ENCODE peak calls at places on chromosomes 2 and 18, in ten cellular contexts. I is lung; S is stimulated activated CD8-positive, alpha-beta memory T cell treated with anti-CD3 and anti-CD28 coated beads, Interleukin-7, amount 100 ng/mL, for 4 hours; G is M059J; B is A549; T is activated CD4-positive, alpha-beta T cell treated with anti-CD3 and anti-CD28 coated beads, Interleukin-2, amount 10 ng/mL, durations not matched to agents 24 days and 14 days; W is psoas muscle; J is astrocyte of the spinal cord; N is GM12891; X is SW480. U is an unnamed sample.

GRCh38 chr18:59551902-59552635 is 145.2 kb downstream of the CCBE1 start:
- DNase-seq in I (no peak), S (no peak), G (peak), B (no peak), T (no peak), W (no peak), J (no peak), N (no peak), X (no peak), U (no peak)

GRCh38 chr18:35267809-35268208 is 22.2 kb downstream of the ZSCAN30 start:
- DNase-seq in I (no peak), S (peak), G (no peak), B (no peak), T (peak), W (peak), J (no peak), N (no peak), X (no peak), U (no peak)

GRCh38 chr2:233603520-233603919 is 13.9 kb upstream of the UGT1A8 start:
- DNase-seq in I (no peak), S (no peak), G (no peak), B (no peak), T (no peak), W (no peak), J (no peak), N (no peak), X (no peak), U (no peak)

GRCh38 chr2:85971369-85971768 is 82.6 kb upstream of the ST3GAL5 start:
- DNase-seq in I (no peak), S (no peak), G (peak), B (no peak), T (peak), W (no peak), J (peak), N (no peak), X (no peak), U (no peak)

GRCh38 chr2:132977812-132978529 is 308.0 kb upstream of the LYPD1 start:
- DNase-seq in I (no peak), S (no peak), G (peak), B (no peak), T (no peak), W (no peak), J (peak), N (no peak), X (no peak), U (no peak)

GRCh38 chr2:28951910-28952805 is 28.9 kb upstream of the TOGARAM2 start:
- DNase-seq in I (no peak), S (no peak), G (no peak), B (peak), T (no peak), W (peak), J (no peak), N (no peak), X (peak), U (no peak)

GRCh38 chr18:54119524-54120019 is 104.9 kb downstream of the MBD2 start:
- DNase-seq in I (no peak), S (no peak), G (peak), B (peak), T (peak), W (no peak), J (peak), N (no peak), X (peak), U (peak)

GRCh38 chr2:145813481-145813880 is 1293.6 kb upstream of the ZEB2 start:
- DNase-seq in I (no peak), S (no peak), G (no peak), B (no peak), T (no peak), W (no peak), J (no peak), N (no peak), X (no peak), U (no peak)

GRCh38 chr18:9870431-9871023 is 15.2 kb upstream of the TXNDC2 start:
- DNase-seq in I (no peak), S (no peak), G (no peak), B (no peak), T (no peak), W (no peak), J (no peak), N (no peak), X (no peak), U (no peak)

GRCh38 chr2:45872211-45872610 is 220.7 kb downstream of the PRKCE start:
- DNase-seq in I (no peak), S (no peak), G (peak), B (no peak), T (no peak), W (no peak), J (no peak), N (no peak), X (no peak), U (no peak)

GRCh38 chr2:109369671-109370191 is 240.7 kb downstream of the SH3RF3 start:
- DNase-seq in I (no peak), S (no peak), G (no peak), B (no peak), T (no peak), W (no peak), J (no peak), N (no peak), X (no peak), U (no peak)

GRCh38 chr18:69647695-69648094 is 247.0 kb downstream of the DOK6 start:
- DNase-seq in I (no peak), S (no peak), G (peak), B (no peak), T (no peak), W (no peak), J (no peak), N (no peak), X (no peak), U (no peak)

GRCh38 chr2:70946832-70947442 is 11.2 kb downstream of the ATP6V1B1 start:
- DNase-seq in I (no peak), S (no peak), G (peak), B (peak), T (peak), W (no peak), J (peak), N (no peak), X (peak), U (peak)

GRCh38 chr18:8303151-8303770 is 306.0 kb upstream of the RAB12 start:
- DNase-seq in I (no peak), S (no peak), G (no peak), B (no peak), T (no peak), W (no peak), J (no peak), N (no peak), X (no peak), U (no peak)

GRCh38 chr2:215833531-215834162 is 179.7 kb downstream of the MREG start:
- DNase-seq in I (no peak), S (no peak), G (peak), B (peak), T (no peak), W (no peak), J (peak), N (no peak), X (peak), U (no peak)

GRCh38 chr18:75638597-75639467 is 211.3 kb upstream of the SMIM21 start:
- DNase-seq in I (no peak), S (no peak), G (peak), B (no peak), T (peak), W (no peak), J (peak), N (no peak), X (no peak), U (no peak)

GRCh38 chr2:102637358-102637757 is 18.0 kb downstream of the SLC9A2 start:
- DNase-seq in I (no peak), S (no peak), G (no peak), B (no peak), T (no peak), W (no peak), J (no peak), N (no peak), X (no peak), U (no peak)

GRCh38 chr2:158733430-158733755 is 61.7 kb upstream of the DAPL1 start:
- DNase-seq in I (no peak), S (no peak), G (peak), B (no peak), T (no peak), W (no peak), J (peak), N (no peak), X (no peak), U (no peak)

GRCh38 chr2:219709261-219709867 is 81.9 kb downstream of the SLC4A3 start:
- DNase-seq in I (no peak), S (no peak), G (no peak), B (no peak), T (no peak), W (no peak), J (no peak), N (no peak), X (no peak), U (no peak)

GRCh38 chr2:231243883-231244282 is 45.5 kb downstream of the ARMC9 start:
- DNase-seq in I (no peak), S (no peak), G (no peak), B (no peak), T (no peak), W (no peak), J (no peak), N (no peak), X (no peak), U (no peak)

GRCh38 chr2:171571721-171572120 is 49.4 kb downstream of the CYBRD1 start:
- DNase-seq in I (no peak), S (no peak), G (no peak), B (no peak), T (no peak), W (no peak), J (no peak), N (no peak), X (no peak), U (no peak)

GRCh38 chr18:33804258-33804657 is 226.2 kb downstream of the ASXL3 start:
- DNase-seq in I (no peak), S (no peak), G (peak), B (peak), T (no peak), W (no peak), J (peak), N (no peak), X (no peak), U (no peak)

GRCh38 chr2:216947055-216947454 is 87.2 kb upstream of the TNP1 start:
- DNase-seq in I (no peak), S (no peak), G (no peak), B (no peak), T (no peak), W (no peak), J (no peak), N (no peak), X (no peak), U (no peak)

GRCh38 chr2:240622631-240623235 is 2.5 kb upstream of the GPR35 start:
- DNase-seq in I (no peak), S (peak), G (no peak), B (no peak), T (peak), W (peak), J (peak), N (no peak), X (no peak), U (no peak)

GRCh38 chr2:43349944-43350343 is 123.5 kb upstream of the ZFP36L2 start:
- DNase-seq in I (no peak), S (no peak), G (no peak), B (no peak), T (no peak), W (no peak), J (peak), N (no peak), X (no peak), U (no peak)

GRCh38 chr2:119240311-119241204 is 16.9 kb downstream of the STEAP3 start:
- DNase-seq in I (peak), S (no peak), G (peak), B (peak), T (no peak), W (peak), J (peak), N (no peak), X (peak), U (no peak)

GRCh38 chr2:74554821-74555531 is 456 bp downstream of the DOK1 start:
- DNase-seq in I (peak), S (peak), G (no peak), B (no peak), T (peak), W (peak), J (no peak), N (no peak), X (peak), U (no peak)

GRCh38 chr2:26326514-26326913 is 19.4 kb upstream of the SELENOI start:
- DNase-seq in I (no peak), S (no peak), G (peak), B (no peak), T (no peak), W (no peak), J (no peak), N (no peak), X (no peak), U (no peak)

GRCh38 chr18:76490040-76490439 is 5.0 kb downstream of the ZNF516 start:
- DNase-seq in I (no peak), S (no peak), G (no peak), B (no peak), T (no peak), W (no peak), J (no peak), N (no peak), X (no peak), U (no peak)

GRCh38 chr2:48199076-48199475 is 292.8 kb upstream of the FBXO11 start:
- DNase-seq in I (no peak), S (no peak), G (no peak), B (no peak), T (no peak), W (no peak), J (no peak), N (no peak), X (no peak), U (no peak)

GRCh38 chr2:227783404-227784138 is 30.1 kb upstream of the CCL20 start:
- DNase-seq in I (no peak), S (no peak), G (no peak), B (no peak), T (peak), W (no peak), J (no peak), N (peak), X (no peak), U (peak)